ENCODE peak calls at places on chromosomes 16 and 17, in seven cellular contexts. One of them, this sample, is unnamed.
A peak's percentile ranks its signal among the peaks of the same experiment; 100 is the strongest.

GRCh38 chr16:27432600-27432957 is 30.6 kb downstream of the IL21R start:
- DNase-seq in psoas muscle: no peak
- DNase-seq in Panc1: no peak
- DNase-seq in thoracic aorta: no peak
- DNase-seq in CD4-positive, alpha-beta T cell: no peak
- DNase-seq in SK-N-SH: no peak
- DNase-seq in tibial artery: peak; percentile 41
- DNase-seq in this sample: no peak

GRCh38 chr16:66267287-66268137 is 99.0 kb upstream of the CDH5 start:
- DNase-seq in psoas muscle: no peak
- DNase-seq in Panc1: no peak
- DNase-seq in thoracic aorta: no peak
- DNase-seq in CD4-positive, alpha-beta T cell: no peak
- DNase-seq in SK-N-SH: no peak
- DNase-seq in tibial artery: no peak
- DNase-seq in this sample: no peak

GRCh38 chr17:59779521-59779920 is 72.1 kb downstream of the VMP1 start:
- DNase-seq in psoas muscle: no peak
- DNase-seq in Panc1: no peak
- DNase-seq in thoracic aorta: no peak
- DNase-seq in CD4-positive, alpha-beta T cell: no peak
- DNase-seq in SK-N-SH: no peak
- DNase-seq in tibial artery: no peak
- DNase-seq in this sample: no peak

GRCh38 chr16:3508736-3509135 is 7.9 kb downstream of the CLUAP1 start:
- DNase-seq in psoas muscle: no peak
- DNase-seq in Panc1: no peak
- DNase-seq in thoracic aorta: no peak
- DNase-seq in CD4-positive, alpha-beta T cell: no peak
- DNase-seq in SK-N-SH: no peak
- DNase-seq in tibial artery: peak; percentile 25
- DNase-seq in this sample: no peak

GRCh38 chr17:19418312-19418992 is 7.4 kb downstream of the RNF112 start:
- DNase-seq in psoas muscle: no peak
- DNase-seq in Panc1: no peak
- DNase-seq in thoracic aorta: no peak
- DNase-seq in CD4-positive, alpha-beta T cell: no peak
- DNase-seq in SK-N-SH: no peak
- DNase-seq in tibial artery: no peak
- DNase-seq in this sample: no peak

GRCh38 chr16:57999366-57999970 is 1.0 kb downstream of the ZNF319 start:
- DNase-seq in psoas muscle: no peak
- DNase-seq in Panc1: no peak
- DNase-seq in thoracic aorta: no peak
- DNase-seq in CD4-positive, alpha-beta T cell: peak; percentile 33
- DNase-seq in SK-N-SH: peak; percentile 52
- DNase-seq in tibial artery: no peak
- DNase-seq in this sample: peak; percentile 11

GRCh38 chr17:41985919-41986318 is 19.3 kb downstream of the CNP start:
- DNase-seq in psoas muscle: no peak
- DNase-seq in Panc1: no peak
- DNase-seq in thoracic aorta: no peak
- DNase-seq in CD4-positive, alpha-beta T cell: no peak
- DNase-seq in SK-N-SH: no peak
- DNase-seq in tibial artery: no peak
- DNase-seq in this sample: no peak

GRCh38 chr16:49464877-49465504 is 91.4 kb downstream of the C16orf78 start:
- DNase-seq in psoas muscle: peak; percentile 45
- DNase-seq in Panc1: no peak
- DNase-seq in thoracic aorta: no peak
- DNase-seq in CD4-positive, alpha-beta T cell: no peak
- DNase-seq in SK-N-SH: peak; percentile 59
- DNase-seq in tibial artery: peak; percentile 47
- DNase-seq in this sample: no peak

GRCh38 chr16:23796941-23797340 is 38.8 kb upstream of the PRKCB start:
- DNase-seq in psoas muscle: no peak
- DNase-seq in Panc1: no peak
- DNase-seq in thoracic aorta: no peak
- DNase-seq in CD4-positive, alpha-beta T cell: no peak
- DNase-seq in SK-N-SH: no peak
- DNase-seq in tibial artery: no peak
- DNase-seq in this sample: no peak

GRCh38 chr16:3076577-3076976 is 11.1 kb downstream of the IL32 start:
- DNase-seq in psoas muscle: peak; percentile 48
- DNase-seq in Panc1: no peak
- DNase-seq in thoracic aorta: no peak
- DNase-seq in CD4-positive, alpha-beta T cell: no peak
- DNase-seq in SK-N-SH: no peak
- DNase-seq in tibial artery: no peak
- DNase-seq in this sample: no peak

GRCh38 chr17:2485543-2485942 is 26.1 kb downstream of the METTL16 start:
- DNase-seq in psoas muscle: no peak
- DNase-seq in Panc1: no peak
- DNase-seq in thoracic aorta: no peak
- DNase-seq in CD4-positive, alpha-beta T cell: no peak
- DNase-seq in SK-N-SH: no peak
- DNase-seq in tibial artery: no peak
- DNase-seq in this sample: no peak

GRCh38 chr16:85279402-85279801 is 167.1 kb upstream of the CIBAR2 start:
- DNase-seq in psoas muscle: no peak
- DNase-seq in Panc1: no peak
- DNase-seq in thoracic aorta: no peak
- DNase-seq in CD4-positive, alpha-beta T cell: no peak
- DNase-seq in SK-N-SH: no peak
- DNase-seq in tibial artery: no peak
- DNase-seq in this sample: no peak

GRCh38 chr16:67114793-67115192 is 5.1 kb downstream of the PHAF1 start:
- DNase-seq in psoas muscle: no peak
- DNase-seq in Panc1: no peak
- DNase-seq in thoracic aorta: no peak
- DNase-seq in CD4-positive, alpha-beta T cell: no peak
- DNase-seq in SK-N-SH: no peak
- DNase-seq in tibial artery: no peak
- DNase-seq in this sample: no peak

GRCh38 chr17:10624966-10625365 is 32.1 kb downstream of the MYH3 start:
- DNase-seq in psoas muscle: peak; percentile 81
- DNase-seq in Panc1: no peak
- DNase-seq in thoracic aorta: no peak
- DNase-seq in CD4-positive, alpha-beta T cell: no peak
- DNase-seq in SK-N-SH: no peak
- DNase-seq in tibial artery: no peak
- DNase-seq in this sample: no peak

GRCh38 chr16:28104404-28104803 is 40.9 kb upstream of the GSG1L start:
- DNase-seq in psoas muscle: no peak
- DNase-seq in Panc1: no peak
- DNase-seq in thoracic aorta: no peak
- DNase-seq in CD4-positive, alpha-beta T cell: no peak
- DNase-seq in SK-N-SH: no peak
- DNase-seq in tibial artery: no peak
- DNase-seq in this sample: no peak

GRCh38 chr16:87735270-87736002 is 30.4 kb downstream of the KLHDC4 start:
- DNase-seq in psoas muscle: no peak
- DNase-seq in Panc1: no peak
- DNase-seq in thoracic aorta: no peak
- DNase-seq in CD4-positive, alpha-beta T cell: no peak
- DNase-seq in SK-N-SH: peak; percentile 83
- DNase-seq in tibial artery: no peak
- DNase-seq in this sample: no peak
- H3K27ac ChIP-seq in psoas muscle: no peak overlapping the region
- H3K27ac ChIP-seq in Panc1: no peak overlapping the region
- H3K27ac ChIP-seq in thoracic aorta: no peak overlapping the region
- H3K27ac ChIP-seq in CD4-positive, alpha-beta T cell: no peak overlapping the region
- H3K27ac ChIP-seq in SK-N-SH: no peak overlapping the region
- H3K27ac ChIP-seq in tibial artery: no peak overlapping the region
- H3K27ac ChIP-seq in this sample: no peak overlapping the region

GRCh38 chr16:69432069-69432468 is 7.7 kb downstream of the CYB5B start:
- DNase-seq in psoas muscle: no peak
- DNase-seq in Panc1: no peak
- DNase-seq in thoracic aorta: no peak
- DNase-seq in CD4-positive, alpha-beta T cell: no peak
- DNase-seq in SK-N-SH: no peak
- DNase-seq in tibial artery: no peak
- DNase-seq in this sample: no peak

GRCh38 chr16:69428652-69429051 is 4.2 kb downstream of the CYB5B start:
- DNase-seq in psoas muscle: no peak
- DNase-seq in Panc1: no peak
- DNase-seq in thoracic aorta: no peak
- DNase-seq in CD4-positive, alpha-beta T cell: no peak
- DNase-seq in SK-N-SH: no peak
- DNase-seq in tibial artery: no peak
- DNase-seq in this sample: no peak

GRCh38 chr16:69438465-69438864 is 14.0 kb downstream of the CYB5B start:
- DNase-seq in psoas muscle: no peak
- DNase-seq in Panc1: no peak
- DNase-seq in thoracic aorta: no peak
- DNase-seq in CD4-positive, alpha-beta T cell: no peak
- DNase-seq in SK-N-SH: no peak
- DNase-seq in tibial artery: no peak
- DNase-seq in this sample: no peak

GRCh38 chr16:69435977-69436729 is 11.7 kb downstream of the CYB5B start:
- DNase-seq in psoas muscle: no peak
- DNase-seq in Panc1: no peak
- DNase-seq in thoracic aorta: no peak
- DNase-seq in CD4-positive, alpha-beta T cell: no peak
- DNase-seq in SK-N-SH: no peak
- DNase-seq in tibial artery: no peak
- DNase-seq in this sample: no peak

GRCh38 chr16:69434066-69434465 is 9.6 kb downstream of the CYB5B start:
- DNase-seq in psoas muscle: no peak
- DNase-seq in Panc1: no peak
- DNase-seq in thoracic aorta: no peak
- DNase-seq in CD4-positive, alpha-beta T cell: no peak
- DNase-seq in SK-N-SH: no peak
- DNase-seq in tibial artery: no peak
- DNase-seq in this sample: no peak
- H3K27ac ChIP-seq in psoas muscle: no peak overlapping the region
- H3K27ac ChIP-seq in Panc1: peak overlapping the region; percentile 42
- H3K27ac ChIP-seq in thoracic aorta: no peak overlapping the region
- H3K27ac ChIP-seq in CD4-positive, alpha-beta T cell: no peak overlapping the region
- H3K27ac ChIP-seq in SK-N-SH: no peak overlapping the region
- H3K27ac ChIP-seq in tibial artery: no peak overlapping the region
- H3K27ac ChIP-seq in this sample: no peak overlapping the region

DNA sequence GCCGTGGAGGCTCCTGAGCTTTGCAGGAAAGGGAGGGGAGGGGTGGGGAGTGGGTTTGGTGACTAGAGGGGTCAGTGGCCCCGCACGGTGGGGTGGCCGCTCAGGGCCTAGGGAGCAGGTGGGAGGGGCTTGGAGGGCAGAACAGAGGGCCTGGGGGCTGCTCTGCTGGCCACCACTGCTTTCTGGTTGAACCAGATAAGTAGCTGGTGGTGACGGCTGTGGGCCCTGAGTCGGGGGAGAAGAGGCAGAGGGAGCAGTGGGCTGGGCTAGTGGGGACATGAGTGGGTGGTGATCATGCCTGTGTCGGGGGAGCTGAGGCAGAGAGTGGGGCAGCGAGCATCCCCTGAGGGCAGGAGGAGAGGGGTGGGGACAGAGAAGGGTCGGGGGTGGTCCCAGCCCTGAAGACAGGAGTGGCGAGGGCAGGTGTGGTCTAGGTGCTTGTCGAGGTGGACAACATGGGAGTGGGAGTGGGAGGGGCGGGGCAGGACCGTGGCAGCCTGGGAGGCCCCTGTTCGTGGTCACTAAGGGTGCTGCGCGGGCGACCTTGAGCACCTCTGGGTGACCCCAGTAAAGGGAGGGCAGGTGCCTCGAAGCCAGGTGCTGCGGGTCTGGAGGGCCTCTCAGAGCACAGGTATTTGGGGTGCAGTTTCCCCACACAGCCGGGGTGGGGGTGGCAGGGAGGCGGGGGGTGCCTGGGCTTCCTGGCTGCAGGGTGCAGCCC is 6.3 kb upstream of the CD7 start:
- DNase-seq in psoas muscle: no peak
- DNase-seq in Panc1: no peak
- DNase-seq in thoracic aorta: no peak
- DNase-seq in CD4-positive, alpha-beta T cell: no peak
- DNase-seq in SK-N-SH: no peak
- DNase-seq in tibial artery: no peak
- DNase-seq in this sample: no peak
- H3K27ac ChIP-seq in psoas muscle: no peak overlapping the region
- H3K27ac ChIP-seq in Panc1: no peak overlapping the region
- H3K27ac ChIP-seq in thoracic aorta: no peak overlapping the region
- H3K27ac ChIP-seq in CD4-positive, alpha-beta T cell: no peak overlapping the region
- H3K27ac ChIP-seq in SK-N-SH: no peak overlapping the region
- H3K27ac ChIP-seq in tibial artery: no peak overlapping the region
- H3K27ac ChIP-seq in this sample: no peak overlapping the region

GRCh38 chr16:69476920-69477418 is 52.5 kb downstream of the CYB5B start:
- DNase-seq in psoas muscle: no peak
- DNase-seq in Panc1: peak; percentile 45
- DNase-seq in thoracic aorta: no peak
- DNase-seq in CD4-positive, alpha-beta T cell: no peak
- DNase-seq in SK-N-SH: no peak
- DNase-seq in tibial artery: no peak
- DNase-seq in this sample: no peak
- H3K27ac ChIP-seq in psoas muscle: no peak overlapping the region
- H3K27ac ChIP-seq in Panc1: peak overlapping the region; percentile 93
- H3K27ac ChIP-seq in thoracic aorta: no peak overlapping the region
- H3K27ac ChIP-seq in CD4-positive, alpha-beta T cell: no peak overlapping the region
- H3K27ac ChIP-seq in SK-N-SH: peak overlapping the region; percentile 77
- H3K27ac ChIP-seq in tibial artery: no peak overlapping the region
- H3K27ac ChIP-seq in this sample: no peak overlapping the region

GRCh38 chr17:43531082-43531378 is 15.1 kb downstream of the ETV4 start:
- DNase-seq in psoas muscle: no peak
- DNase-seq in Panc1: no peak
- DNase-seq in thoracic aorta: no peak
- DNase-seq in CD4-positive, alpha-beta T cell: no peak
- DNase-seq in SK-N-SH: no peak
- DNase-seq in tibial artery: no peak
- DNase-seq in this sample: no peak
- H3K27ac ChIP-seq in psoas muscle: peak overlapping the region; percentile 71
- H3K27ac ChIP-seq in Panc1: no peak overlapping the region
- H3K27ac ChIP-seq in thoracic aorta: peak overlapping the region; percentile 36
- H3K27ac ChIP-seq in CD4-positive, alpha-beta T cell: no peak overlapping the region
- H3K27ac ChIP-seq in SK-N-SH: peak overlapping the region; percentile 95
- H3K27ac ChIP-seq in tibial artery: no peak overlapping the region
- H3K27ac ChIP-seq in this sample: no peak overlapping the region

GRCh38 chr17:48055531-48056245 is 7.5 kb downstream of the NFE2L1 start:
- DNase-seq in psoas muscle: no peak
- DNase-seq in Panc1: no peak
- DNase-seq in thoracic aorta: no peak
- DNase-seq in CD4-positive, alpha-beta T cell: no peak
- DNase-seq in SK-N-SH: no peak
- DNase-seq in tibial artery: no peak
- DNase-seq in this sample: peak; percentile 13

GRCh38 chr17:48056246-48056745 is 8.1 kb downstream of the NFE2L1 start:
- DNase-seq in psoas muscle: no peak
- DNase-seq in Panc1: no peak
- DNase-seq in thoracic aorta: no peak
- DNase-seq in CD4-positive, alpha-beta T cell: no peak
- DNase-seq in SK-N-SH: no peak
- DNase-seq in tibial artery: no peak
- DNase-seq in this sample: no peak

GRCh38 chr17:48053758-48054237 is 5.6 kb downstream of the NFE2L1 start:
- DNase-seq in psoas muscle: no peak
- DNase-seq in Panc1: no peak
- DNase-seq in thoracic aorta: no peak
- DNase-seq in CD4-positive, alpha-beta T cell: no peak
- DNase-seq in SK-N-SH: no peak
- DNase-seq in tibial artery: no peak
- DNase-seq in this sample: no peak

GRCh38 chr17:48052956-48053757 is 5.0 kb downstream of the NFE2L1 start:
- DNase-seq in psoas muscle: peak; percentile 96
- DNase-seq in Panc1: no peak
- DNase-seq in thoracic aorta: peak; percentile 20
- DNase-seq in CD4-positive, alpha-beta T cell: no peak
- DNase-seq in SK-N-SH: peak; percentile 80
- DNase-seq in tibial artery: peak; percentile 93
- DNase-seq in this sample: no peak

GRCh38 chr17:48054238-48055185 is 6.4 kb downstream of the NFE2L1 start:
- DNase-seq in psoas muscle: peak; percentile 92
- DNase-seq in Panc1: no peak
- DNase-seq in thoracic aorta: no peak
- DNase-seq in CD4-positive, alpha-beta T cell: no peak
- DNase-seq in SK-N-SH: peak; percentile 97
- DNase-seq in tibial artery: peak; percentile 88
- DNase-seq in this sample: peak; percentile 74
- H3K27ac ChIP-seq in psoas muscle: peak overlapping the region; percentile 97
- H3K27ac ChIP-seq in Panc1: peak overlapping the region; percentile 78
- H3K27ac ChIP-seq in thoracic aorta: peak overlapping the region; percentile 95
- H3K27ac ChIP-seq in CD4-positive, alpha-beta T cell: no peak overlapping the region
- H3K27ac ChIP-seq in SK-N-SH: peak overlapping the region; percentile 95
- H3K27ac ChIP-seq in tibial artery: peak overlapping the region; percentile 95
- H3K27ac ChIP-seq in this sample: peak overlapping the region; percentile 84